ENCODE peak calls at places on chromosomes 6 and 20, in five cellular contexts. M is fibroblast of pulmonary artery, O is tibial nerve, H is astrocyte of the cerebellum, P is body of pancreas. Q is an unnamed sample.

GRCh38 chr6:105178110-105178509 is 1.7 kb downstream of the POPDC3 start:
- DNase-seq in M (peak), O (no peak), H (no peak), P (no peak), Q (peak)

GRCh38 chr6:107704377-107705013 is 119.6 kb downstream of the SCML4 start:
- DNase-seq in M (peak), O (no peak), H (peak), P (no peak), Q (no peak)

GRCh38 chr20:26167499-26167898 is 470.8 kb upstream of the ZNF337 start:
- DNase-seq in M (peak), O (no peak), H (peak), P (no peak), Q (no peak)

GRCh38 chr20:25418779-25419178 is 11.3 kb downstream of the GINS1 start:
- DNase-seq in M (no peak), O (no peak), H (no peak), P (no peak), Q (no peak)

GRCh38 chr6:47729457-47729856 is 31.1 kb downstream of the ADGRF4 start:
- DNase-seq in M (no peak), O (no peak), H (no peak), P (no peak), Q (no peak)

GRCh38 chr6:120652506-120652905 is 681.8 kb downstream of the TBC1D32 start:
- DNase-seq in M (no peak), O (no peak), H (no peak), P (no peak), Q (no peak)

GRCh38 chr6:143441680-143442359 is 8.7 kb downstream of the ADAT2 start:
- DNase-seq in M (no peak), O (no peak), H (peak), P (no peak), Q (peak)

GRCh38 chr6:75600694-75601265 is 900 bp upstream of the SENP6 start:
- DNase-seq in M (no peak), O (no peak), H (no peak), P (no peak), Q (no peak)

GRCh38 chr6:63236398-63236817 is 25.1 kb downstream of the FKBP1C start:
- DNase-seq in M (no peak), O (no peak), H (no peak), P (no peak), Q (no peak)

GRCh38 chr20:728022-728944 is 40.0 kb downstream of the SLC52A3 start:
- DNase-seq in M (peak), O (no peak), H (no peak), P (peak), Q (no peak)

GRCh38 chr6:139586273-139586672 is 211.8 kb upstream of the CITED2 start:
- DNase-seq in M (no peak), O (no peak), H (no peak), P (no peak), Q (no peak)

GRCh38 chr6:439681-440167 is 48.2 kb downstream of the IRF4 start:
- DNase-seq in M (no peak), O (no peak), H (no peak), P (no peak), Q (no peak)

GRCh38 chr20:35224536-35224935 is 2.0 kb upstream of the MMP24 start:
- DNase-seq in M (no peak), O (no peak), H (no peak), P (no peak), Q (no peak)

GRCh38 chr6:72262254-72262653 is 359.6 kb upstream of the KCNQ5 start:
- DNase-seq in M (no peak), O (no peak), H (no peak), P (no peak), Q (no peak)

GRCh38 chr20:50546729-50547314 is 36.6 kb downstream of the PTPN1 start:
- DNase-seq in M (no peak), O (no peak), H (no peak), P (no peak), Q (no peak)

GRCh38 chr20:57434390-57434700 is 43.1 kb downstream of the RBM38 start:
- DNase-seq in M (no peak), O (no peak), H (no peak), P (no peak), Q (no peak)
- TF ChIP-seq CTCF in M (peak), O (no peak), H (no peak), P (no peak), Q (no peak)

GRCh38 chr20:63517376-63518309 is 2.9 kb upstream of the PPDPF start:
- DNase-seq in M (no peak), O (no peak), H (no peak), P (no peak), Q (no peak)

GRCh38 chr20:63509088-63509564 is 10.2 kb upstream of the EEF1A2 start:
- DNase-seq in M (no peak), O (no peak), H (no peak), P (no peak), Q (no peak)

GRCh38 chr20:63508072-63508768 is 9.3 kb upstream of the EEF1A2 start:
- DNase-seq in M (no peak), O (no peak), H (no peak), P (no peak), Q (no peak)

GRCh38 chr20:63518351-63518861 is 2.2 kb upstream of the PPDPF start:
- DNase-seq in M (no peak), O (no peak), H (no peak), P (no peak), Q (no peak)

DNA sequence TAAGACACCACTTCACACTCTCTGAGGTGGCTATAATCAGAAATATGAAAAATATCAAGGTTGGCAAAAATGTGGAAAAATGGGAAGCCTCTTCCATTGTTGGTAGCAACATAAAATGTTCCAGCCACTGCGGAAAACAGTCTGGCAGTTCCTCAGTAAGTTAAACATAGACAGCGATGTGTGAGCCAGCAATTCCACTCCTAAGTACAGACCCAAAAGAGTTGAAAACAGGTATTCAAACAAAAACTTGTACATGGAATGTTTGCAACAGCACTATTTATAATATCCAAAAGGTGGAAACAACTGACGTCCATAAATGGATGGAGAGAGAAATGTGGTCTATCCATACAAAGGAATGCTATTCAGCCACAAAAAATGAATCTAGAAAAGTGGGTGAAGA is 7.4 kb upstream of the PPDPF start:
- DNase-seq in M (no peak), O (no peak), H (no peak), P (no peak), Q (no peak)
- H3K4me3 ChIP-seq in M (no peak), O (no peak), H (no peak), P (no peak), Q (no peak)

GRCh38 chr6:42409582-42409981 is 42.1 kb downstream of the TRERF1 start:
- DNase-seq in M (no peak), O (no peak), H (no peak), P (no peak), Q (no peak)
- TF ChIP-seq CTCF in M (no peak), O (no peak), H (no peak), P (no peak), Q (no peak)

GRCh38 chr20:59933849-59934585 is 580 bp upstream of the SYCP2 start:
- DNase-seq in M (peak), O (peak), H (no peak), P (peak), Q (no peak)
- H3K4me3 ChIP-seq in M (peak), O (peak), H (peak), P (peak), Q (peak)

DNA sequence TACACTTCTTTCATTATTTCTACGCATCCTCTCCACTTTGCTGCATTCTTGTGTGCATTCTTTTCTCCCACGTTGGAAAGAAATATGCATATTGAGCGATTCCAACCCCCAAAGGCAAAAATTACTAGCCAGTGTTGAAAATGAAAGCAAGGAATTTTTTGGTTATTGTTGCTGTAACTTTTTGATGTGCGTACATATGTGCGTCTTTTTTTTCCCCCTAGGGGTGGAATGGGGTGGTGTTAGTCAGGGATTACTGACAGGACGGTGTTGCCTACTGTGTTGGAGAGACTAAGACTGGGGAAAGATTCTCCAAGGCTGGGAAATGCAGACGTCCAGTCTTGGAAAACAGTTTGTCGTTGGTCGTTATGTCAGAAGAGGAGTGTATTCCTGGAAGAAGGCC is 44.2 kb upstream of the ESR1 start:
- DNase-seq in M (peak), O (no peak), H (peak), P (no peak), Q (no peak)
- TF ChIP-seq CTCF in M (peak), O (peak), H (peak), P (no peak), Q (peak)

GRCh38 chr6:126040394-126040793 is 54.1 kb downstream of the TRMT11 start:
- DNase-seq in M (no peak), O (no peak), H (no peak), P (no peak), Q (no peak)

GRCh38 chr6:126041516-126042447 is 55.4 kb downstream of the TRMT11 start:
- DNase-seq in M (no peak), O (no peak), H (no peak), P (no peak), Q (no peak)

GRCh38 chr6:126039284-126039683 is 52.9 kb downstream of the TRMT11 start:
- DNase-seq in M (peak), O (no peak), H (peak), P (no peak), Q (no peak)

GRCh38 chr6:126038234-126038633 is 51.9 kb downstream of the TRMT11 start:
- DNase-seq in M (no peak), O (no peak), H (no peak), P (no peak), Q (no peak)

GRCh38 chr6:126040826-126041225 is 54.5 kb downstream of the TRMT11 start:
- DNase-seq in M (peak), O (no peak), H (peak), P (peak), Q (peak)
- H3K4me3 ChIP-seq in M (no peak), O (no peak), H (no peak), P (no peak), Q (no peak)

GRCh38 chr20:11492846-11493245 is 424.8 kb upstream of the BTBD3 start:
- DNase-seq in M (no peak), O (no peak), H (no peak), P (no peak), Q (no peak)

GRCh38 chr20:11499235-11499634 is 418.5 kb upstream of the BTBD3 start:
- DNase-seq in M (no peak), O (no peak), H (no peak), P (no peak), Q (no peak)

GRCh38 chr20:11496382-11496781 is 421.3 kb upstream of the BTBD3 start:
- DNase-seq in M (no peak), O (no peak), H (no peak), P (no peak), Q (no peak)

GRCh38 chr20:11502051-11502450 is 415.6 kb upstream of the BTBD3 start:
- DNase-seq in M (peak), O (no peak), H (peak), P (no peak), Q (no peak)

GRCh38 chr20:11497543-11497942 is 420.1 kb upstream of the BTBD3 start:
- DNase-seq in M (no peak), O (no peak), H (no peak), P (no peak), Q (no peak)
- TF ChIP-seq CTCF in M (no peak), O (no peak), H (no peak), P (no peak), Q (no peak)

DNA sequence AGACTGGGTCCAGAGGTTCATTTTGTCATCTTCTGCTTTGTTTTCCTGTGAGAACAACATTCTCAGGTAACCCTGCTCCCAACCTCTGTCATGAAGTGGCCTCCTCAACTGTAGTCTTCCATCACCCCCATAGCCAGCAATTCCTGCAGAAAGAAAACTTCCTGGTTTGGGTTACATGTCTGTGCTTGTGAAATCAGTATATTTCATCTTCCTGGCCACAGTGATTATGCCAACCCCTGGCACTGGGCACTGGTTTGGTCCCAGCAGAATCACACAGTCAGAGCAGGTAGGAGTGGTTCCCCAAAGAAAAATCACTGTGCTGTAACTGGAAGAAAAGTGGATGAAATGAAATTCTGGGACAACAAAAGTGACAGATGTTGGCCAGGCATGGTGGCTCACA is 52.5 kb downstream of the CRYBG1 start:
- DNase-seq in M (no peak), O (no peak), H (no peak), P (no peak), Q (no peak)
- H3K4me3 ChIP-seq in M (no peak), O (no peak), H (no peak), P (no peak), Q (no peak)

GRCh38 chr20:44537993-44538392 is 16.1 kb upstream of the SERINC3 start:
- DNase-seq in M (peak), O (no peak), H (no peak), P (no peak), Q (no peak)
- TF ChIP-seq CTCF in M (peak), O (no peak), H (peak), P (no peak), Q (peak)

GRCh38 chr6:27679968-27680694 is 207.2 kb upstream of the ZNF184 start:
- DNase-seq in M (no peak), O (no peak), H (no peak), P (no peak), Q (no peak)
- H3K4me3 ChIP-seq in M (peak), O (no peak), H (peak), P (no peak), Q (no peak)